ENCODE peak calls at places on chromosomes 4 and X, in seven cellular contexts. One of them, this sample, is unnamed.

GRCh38 chr4:78601013-78601412 is 49.4 kb downstream of the ANXA3 start:
- DNase-seq in endothelial cell of umbilical vein: no peak
- DNase-seq in GM23338: no peak
- DNase-seq in HCT116: no peak
- DNase-seq in breast epithelium: no peak
- DNase-seq in spleen: no peak
- DNase-seq in SK-N-SH: no peak
- DNase-seq in this sample: no peak

GRCh38 chr4:40564004-40564403 is 65.7 kb downstream of the RBM47 start:
- DNase-seq in HCT116: peak
- DNase-seq in SK-N-SH: no peak
- DNase-seq in spleen: no peak
- DNase-seq in GM23338: no peak
- DNase-seq in endothelial cell of umbilical vein: no peak
- DNase-seq in breast epithelium: no peak
- DNase-seq in this sample: no peak

GRCh38 chr4:172983014-172983413 is 185.6 kb upstream of the GALNT7 start:
- DNase-seq in GM23338: no peak
- DNase-seq in endothelial cell of umbilical vein: no peak
- DNase-seq in spleen: no peak
- DNase-seq in HCT116: no peak
- DNase-seq in SK-N-SH: no peak
- DNase-seq in breast epithelium: no peak
- DNase-seq in this sample: no peak

GRCh38 chr4:16158504-16158852 is 67.8 kb downstream of the TAPT1 start:
- DNase-seq in HCT116: no peak
- DNase-seq in GM23338: no peak
- DNase-seq in breast epithelium: no peak
- DNase-seq in SK-N-SH: no peak
- DNase-seq in spleen: no peak
- DNase-seq in endothelial cell of umbilical vein: no peak
- DNase-seq in this sample: no peak

GRCh38 chr4:25563071-25563564 is 92.5 kb upstream of the SLC34A2 start:
- DNase-seq in spleen: no peak
- DNase-seq in endothelial cell of umbilical vein: no peak
- DNase-seq in GM23338: no peak
- DNase-seq in SK-N-SH: no peak
- DNase-seq in HCT116: no peak
- DNase-seq in breast epithelium: no peak
- DNase-seq in this sample: no peak

GRCh38 chr4:175263537-175263936 is 345.4 kb downstream of the ADAM29 start:
- DNase-seq in spleen: no peak
- DNase-seq in SK-N-SH: no peak
- DNase-seq in breast epithelium: no peak
- DNase-seq in GM23338: peak
- DNase-seq in endothelial cell of umbilical vein: no peak
- DNase-seq in HCT116: no peak
- DNase-seq in this sample: no peak

GRCh38 chr4:3157366-3157765 is 82.9 kb downstream of the HTT start:
- DNase-seq in spleen: no peak
- DNase-seq in endothelial cell of umbilical vein: no peak
- DNase-seq in breast epithelium: no peak
- DNase-seq in GM23338: no peak
- DNase-seq in SK-N-SH: no peak
- DNase-seq in HCT116: no peak
- DNase-seq in this sample: no peak

GRCh38 chrX:107374116-107374515 is 75.3 kb upstream of the FRMPD3 start:
- DNase-seq in SK-N-SH: no peak
- DNase-seq in HCT116: no peak
- DNase-seq in GM23338: peak
- DNase-seq in spleen: no peak
- DNase-seq in endothelial cell of umbilical vein: no peak
- DNase-seq in breast epithelium: no peak
- DNase-seq in this sample: no peak

GRCh38 chrX:93791304-93791703 is 117.3 kb downstream of the FAM133A start:
- DNase-seq in spleen: no peak
- DNase-seq in breast epithelium: no peak
- DNase-seq in HCT116: no peak
- DNase-seq in endothelial cell of umbilical vein: no peak
- DNase-seq in SK-N-SH: no peak
- DNase-seq in GM23338: no peak
- DNase-seq in this sample: no peak
- TF ChIP-seq POLR2AphosphoS5 in spleen: no peak
- TF ChIP-seq POLR2AphosphoS5 in breast epithelium: no peak
- TF ChIP-seq POLR2AphosphoS5 in HCT116: no peak
- TF ChIP-seq POLR2AphosphoS5 in endothelial cell of umbilical vein: no peak
- TF ChIP-seq POLR2AphosphoS5 in SK-N-SH: no peak
- TF ChIP-seq POLR2AphosphoS5 in GM23338: no peak
- TF ChIP-seq POLR2AphosphoS5 in this sample: no peak

DNA sequence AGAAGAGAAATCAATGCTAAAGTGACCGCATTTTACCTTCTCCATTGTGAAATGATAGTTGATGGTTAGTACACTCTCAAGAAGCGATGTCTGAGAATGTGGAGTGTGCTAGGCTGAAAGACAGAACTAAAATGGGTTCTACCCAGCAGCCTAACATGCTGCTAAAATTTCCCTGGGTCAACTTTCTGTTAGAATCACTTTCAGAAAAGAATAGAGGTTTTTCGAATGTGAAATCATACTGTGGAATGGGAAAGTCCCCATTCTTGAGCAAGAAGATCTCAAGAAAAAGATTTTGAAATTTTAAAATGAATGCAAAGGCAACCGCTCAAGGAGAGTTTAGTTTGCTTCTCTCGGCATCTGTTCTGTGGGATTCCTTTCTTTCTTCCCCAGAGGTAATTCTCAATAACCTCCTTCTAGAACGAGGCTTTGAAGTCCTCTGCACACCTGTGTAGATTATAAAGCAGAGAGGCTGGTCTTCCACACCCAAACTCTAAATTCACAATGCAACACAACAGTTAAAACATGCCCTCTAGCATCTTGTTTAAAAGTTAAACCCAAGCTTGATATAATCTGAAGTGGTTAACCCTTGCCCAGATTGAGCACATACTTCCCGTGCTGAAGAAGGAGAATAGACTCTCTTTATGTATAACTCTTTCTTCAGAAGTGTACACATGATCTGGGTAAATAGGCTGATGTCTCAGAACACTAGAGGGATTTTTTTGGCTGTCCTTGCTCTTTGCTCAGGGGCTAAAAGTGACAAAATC is 208.7 kb upstream of the KLF3 start:
- DNase-seq in HCT116: no peak
- DNase-seq in spleen: no peak
- DNase-seq in endothelial cell of umbilical vein: no peak
- DNase-seq in breast epithelium: no peak
- DNase-seq in SK-N-SH: no peak
- DNase-seq in GM23338: no peak
- DNase-seq in this sample: no peak
- TF ChIP-seq POLR2AphosphoS5 in HCT116: no peak
- TF ChIP-seq POLR2AphosphoS5 in spleen: no peak
- TF ChIP-seq POLR2AphosphoS5 in endothelial cell of umbilical vein: no peak
- TF ChIP-seq POLR2AphosphoS5 in breast epithelium: no peak
- TF ChIP-seq POLR2AphosphoS5 in SK-N-SH: no peak
- TF ChIP-seq POLR2AphosphoS5 in GM23338: no peak
- TF ChIP-seq POLR2AphosphoS5 in this sample: no peak

GRCh38 chr4:35521682-35522081 is 722.6 kb downstream of the ARAP2 start:
- DNase-seq in spleen: no peak
- DNase-seq in breast epithelium: no peak
- DNase-seq in endothelial cell of umbilical vein: no peak
- DNase-seq in GM23338: no peak
- DNase-seq in SK-N-SH: no peak
- DNase-seq in HCT116: no peak
- DNase-seq in this sample: no peak
- TF ChIP-seq POLR2AphosphoS5 in spleen: no peak
- TF ChIP-seq POLR2AphosphoS5 in breast epithelium: no peak
- TF ChIP-seq POLR2AphosphoS5 in endothelial cell of umbilical vein: no peak
- TF ChIP-seq POLR2AphosphoS5 in GM23338: no peak
- TF ChIP-seq POLR2AphosphoS5 in SK-N-SH: no peak
- TF ChIP-seq POLR2AphosphoS5 in HCT116: no peak
- TF ChIP-seq POLR2AphosphoS5 in this sample: no peak

DNA sequence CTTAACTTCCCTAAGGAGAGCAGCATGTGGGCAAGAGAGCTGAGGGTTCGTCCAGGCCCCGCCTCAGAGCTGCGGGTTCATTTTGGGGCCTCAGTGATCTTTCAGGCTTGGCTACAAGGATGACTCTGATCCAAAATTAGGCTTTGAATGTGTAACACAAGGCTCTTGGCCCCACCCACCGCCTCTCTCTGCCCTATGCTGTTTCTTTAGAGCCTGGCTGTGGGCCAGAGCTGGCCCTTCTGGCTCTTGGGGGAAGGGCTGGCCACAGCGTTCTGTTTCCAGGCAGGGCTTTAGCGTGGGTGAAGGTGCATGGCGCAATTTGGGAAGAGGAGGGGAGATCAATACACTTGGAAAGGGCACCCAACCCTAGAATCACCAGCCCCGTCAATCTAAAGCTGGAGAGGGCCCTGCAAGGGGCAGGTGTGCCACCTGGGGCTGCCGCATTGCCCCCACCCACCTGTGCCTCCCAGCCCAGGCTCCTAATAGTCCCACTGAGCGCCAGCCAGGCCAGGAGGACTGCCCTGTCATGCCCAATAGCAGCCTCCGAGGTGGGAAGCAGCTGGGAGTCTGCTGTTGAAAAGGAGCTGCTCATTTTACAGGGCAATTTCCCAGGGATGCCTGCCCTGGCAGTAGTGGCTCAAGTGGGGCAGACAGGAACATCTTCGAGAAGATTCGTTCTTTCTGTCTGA is 84.5 kb upstream of the MAML3 start:
- DNase-seq in endothelial cell of umbilical vein: peak
- DNase-seq in SK-N-SH: peak
- DNase-seq in breast epithelium: peak
- DNase-seq in spleen: no peak
- DNase-seq in GM23338: peak
- DNase-seq in HCT116: no peak
- DNase-seq in this sample: peak
- TF ChIP-seq POLR2AphosphoS5 in endothelial cell of umbilical vein: no peak
- TF ChIP-seq POLR2AphosphoS5 in SK-N-SH: peak
- TF ChIP-seq POLR2AphosphoS5 in breast epithelium: no peak
- TF ChIP-seq POLR2AphosphoS5 in spleen: no peak
- TF ChIP-seq POLR2AphosphoS5 in GM23338: no peak
- TF ChIP-seq POLR2AphosphoS5 in HCT116: no peak
- TF ChIP-seq POLR2AphosphoS5 in this sample: peak

GRCh38 chr4:99219072-99219471 is at the start of gene ADH6:
- DNase-seq in GM23338: no peak
- DNase-seq in HCT116: no peak
- DNase-seq in breast epithelium: no peak
- DNase-seq in SK-N-SH: no peak
- DNase-seq in endothelial cell of umbilical vein: no peak
- DNase-seq in spleen: no peak
- DNase-seq in this sample: no peak
- TF ChIP-seq POLR2AphosphoS5 in GM23338: no peak
- TF ChIP-seq POLR2AphosphoS5 in HCT116: no peak
- TF ChIP-seq POLR2AphosphoS5 in breast epithelium: no peak
- TF ChIP-seq POLR2AphosphoS5 in SK-N-SH: no peak
- TF ChIP-seq POLR2AphosphoS5 in endothelial cell of umbilical vein: no peak
- TF ChIP-seq POLR2AphosphoS5 in spleen: no peak
- TF ChIP-seq POLR2AphosphoS5 in this sample: no peak

This sample was measured in prostate gland.